ENCODE peak calls at places on chromosome 9, in seven cellular contexts. N is T-cell; R is activated T-cell treated with anti-CD3 and anti-CD28 coated beads, Interleukin-2, amount 50 U/mL, for 72 hours; H is BJ; F is mucosa of gallbladder; X is amniotic stem cell; B is transverse colon. V is an unnamed sample.

GRCh38 chr9:90939367-90939766 is 137.7 kb downstream of the SYK start:
- DNase-seq in N (no peak), R (no peak), H (no peak), F (no peak), X (no peak), B (no peak), V (no peak)

GRCh38 chr9:93578844-93579243 is 2.5 kb downstream of the PHF2 start:
- DNase-seq in N (no peak), R (no peak), H (no peak), F (no peak), X (no peak), B (no peak), V (no peak)

GRCh38 chr9:94135222-94135621 is 51.0 kb downstream of the PTPDC1 start:
- DNase-seq in N (no peak), R (no peak), H (peak), F (peak), X (no peak), B (no peak), V (no peak)

GRCh38 chr9:92964981-92965758 is 17.8 kb downstream of the FGD3 start:
- DNase-seq in N (no peak), R (peak), H (no peak), F (no peak), X (no peak), B (peak), V (peak)

GRCh38 chr9:34988218-34989055 is 1.1 kb upstream of the DNAJB5 start:
- DNase-seq in N (no peak), R (peak), H (no peak), F (no peak), X (no peak), B (peak), V (no peak)

GRCh38 chr9:75830303-75830702 is 60.2 kb upstream of the PCSK5 start:
- DNase-seq in N (no peak), R (no peak), H (no peak), F (no peak), X (no peak), B (no peak), V (no peak)

GRCh38 chr9:71816782-71817549 is 48.7 kb upstream of the CEMIP2 start:
- DNase-seq in N (no peak), R (no peak), H (no peak), F (peak), X (no peak), B (no peak), V (no peak)

GRCh38 chr9:26655166-26655565 is 237.4 kb downstream of the CAAP1 start:
- DNase-seq in N (no peak), R (no peak), H (no peak), F (no peak), X (no peak), B (no peak), V (no peak)

GRCh38 chr9:132160802-132161742 is 786 bp upstream of the NTNG2 start:
- DNase-seq in N (peak), R (peak), H (no peak), F (peak), X (peak), B (peak), V (peak)

GRCh38 chr9:133946840-133947486 is 45.2 kb downstream of the VAV2 start:
- DNase-seq in N (no peak), R (no peak), H (no peak), F (no peak), X (no peak), B (no peak), V (no peak)

GRCh38 chr9:69036319-69036718 is 767 bp downstream of the FXN start:
- DNase-seq in N (peak), R (peak), H (no peak), F (no peak), X (no peak), B (peak), V (no peak)

GRCh38 chr9:123769723-123770122 is 160.2 kb downstream of the DENND1A start:
- DNase-seq in N (no peak), R (no peak), H (no peak), F (no peak), X (no peak), B (no peak), V (no peak)

GRCh38 chr9:133892193-133892920 is 99.8 kb downstream of the VAV2 start:
- DNase-seq in N (no peak), R (no peak), H (no peak), F (peak), X (no peak), B (peak), V (no peak)

GRCh38 chr9:121895836-121896544 is 197.1 kb downstream of the TTLL11 start:
- DNase-seq in N (no peak), R (no peak), H (no peak), F (peak), X (no peak), B (peak), V (no peak)

GRCh38 chr9:133975511-133975910 is 16.6 kb downstream of the VAV2 start:
- DNase-seq in N (no peak), R (no peak), H (no peak), F (no peak), X (no peak), B (no peak), V (no peak)

V was measured in CD4-positive, alpha-beta T cell.